ENCODE peak calls at places on chromosomes 12 and 14, in six cellular contexts. N is NCI-H1694 treated with DMSO at 0.1 percent for 48 hours, W is anterior cingulate cortex, Q is ovary, D is left colon, G is psoas muscle. A is an unnamed sample.

GRCh38 chr12:77796775-77797174 is 33.9 kb upstream of the NAV3 start:
- DNase-seq in Q (no peak), D (no peak), W (no peak), G (no peak), N (no peak), A (no peak)

GRCh38 chr12:113187588-113187987 is 2.1 kb downstream of the RITA1 start:
- DNase-seq in Q (no peak), N (no peak), G (no peak), W (no peak), D (no peak), A (no peak)

GRCh38 chr12:95437565-95437964 is 36.4 kb upstream of the METAP2 start:
- DNase-seq in D (no peak), Q (no peak), N (no peak), G (no peak), W (no peak), A (no peak)

GRCh38 chr14:69606258-69606657 is 5.1 kb upstream of the SUSD6 start:
- DNase-seq in Q (no peak), N (no peak), W (no peak), D (peak), G (no peak), A (no peak)

GRCh38 chr14:59103396-59103795 is 85.1 kb upstream of the DAAM1 start:
- DNase-seq in G (no peak), N (no peak), D (no peak), W (no peak), Q (no peak), A (no peak)

GRCh38 chr14:64937176-64937820 is 5.2 kb downstream of the GPX2 start:
- DNase-seq in D (no peak), N (no peak), Q (peak), W (no peak), G (no peak), A (no peak)

GRCh38 chr14:76101384-76101783 is 50.3 kb upstream of the GPATCH2L start:
- DNase-seq in D (no peak), W (no peak), N (no peak), Q (no peak), G (no peak), A (no peak)

GRCh38 chr14:32438511-32438910 is 109.4 kb downstream of the AKAP6 start:
- DNase-seq in G (no peak), D (no peak), N (no peak), Q (no peak), W (no peak), A (no peak)

GRCh38 chr12:113064395-113065125 is 8.0 kb downstream of the DTX1 start:
- DNase-seq in D (no peak), Q (no peak), N (no peak), W (no peak), G (no peak), A (no peak)

GRCh38 chr12:46585854-46586621 is 213.5 kb upstream of the SLC38A2 start:
- DNase-seq in W (no peak), G (no peak), Q (no peak), D (peak), N (no peak), A (no peak)

GRCh38 chr12:11758838-11759509 is 109.5 kb downstream of the ETV6 start:
- DNase-seq in N (no peak), D (peak), W (no peak), G (no peak), Q (peak), A (no peak)

GRCh38 chr12:120261951-120262851 is 3.3 kb downstream of the PXN start:
- DNase-seq in G (no peak), D (no peak), N (no peak), W (peak), Q (peak), A (peak)

GRCh38 chr14:71626281-71626835 is 305.9 kb upstream of the RGS6 start:
- DNase-seq in G (no peak), D (no peak), N (no peak), Q (no peak), W (no peak), A (no peak)

GRCh38 chr12:58922849-58923248 is 2.5 kb upstream of the LRIG3 start:
- DNase-seq in N (no peak), W (no peak), Q (no peak), D (no peak), G (no peak), A (no peak)

GRCh38 chr12:118052324-118053070 is 8.5 kb downstream of the WSB2 start:
- DNase-seq in D (peak), W (peak), Q (peak), G (peak), N (no peak), A (peak)

GRCh38 chr12:6752181-6752930 is 585 bp downstream of the MLF2 start:
- DNase-seq in D (peak), N (peak), G (no peak), Q (no peak), W (no peak), A (peak)

GRCh38 chr14:51879170-51879569 is 18.8 kb downstream of the GNG2 start:
- DNase-seq in G (no peak), D (no peak), W (no peak), Q (no peak), N (no peak), A (no peak)

GRCh38 chr14:73460691-73461127 is 2.4 kb upstream of the NUMB start:
- DNase-seq in G (no peak), D (no peak), N (peak), W (no peak), Q (no peak), A (no peak)

GRCh38 chr14:71319646-71320045 is 412.4 kb downstream of the PCNX1 start:
- DNase-seq in W (no peak), N (no peak), Q (no peak), D (no peak), G (no peak), A (no peak)

GRCh38 chr12:11630046-11630706 is 19.3 kb upstream of the ETV6 start:
- DNase-seq in G (no peak), N (peak), W (no peak), D (peak), Q (no peak), A (no peak)